ENCODE peak calls at places on chromosomes 3 and 15, in six cellular contexts. O is cardiac muscle cell, X is MCF 10A, V is adrenal gland, F is upper lobe of left lung, K is A673. Y is an unnamed sample.

GRCh38 chr3:70832035-70832795 is 519.8 kb upstream of the MDFIC2 start:
- DNase-seq in O (peak; percentile 88), X (peak; percentile 81), V (peak; percentile 52), F (no peak), K (no peak), Y (no peak)

GRCh38 chr15:98321916-98322315 is 326.4 kb upstream of the IGF1R start:
- DNase-seq in O (no peak), X (peak; percentile 77), V (no peak), F (no peak), K (peak; percentile 93), Y (no peak)

GRCh38 chr15:72345280-72345679 is 25.3 kb upstream of the CELF6 start:
- DNase-seq in O (no peak), X (no peak), V (no peak), F (no peak), K (no peak), Y (no peak)

GRCh38 chr3:45042162-45042561 is 16.1 kb downstream of the CLEC3B start:
- DNase-seq in O (no peak), X (no peak), V (no peak), F (no peak), K (no peak), Y (no peak)

GRCh38 chr3:139835830-139836655 is 98.9 kb upstream of the CLSTN2 start:
- DNase-seq in O (no peak), X (no peak), V (no peak), F (no peak), K (no peak), Y (no peak)

GRCh38 chr15:88232771-88233170 is 23.8 kb downstream of the NTRK3 start:
- DNase-seq in O (no peak), X (no peak), V (no peak), F (no peak), K (no peak), Y (no peak)

GRCh38 chr3:158918008-158918407 is 116.2 kb downstream of the MFSD1 start:
- DNase-seq in O (peak; percentile 69), X (peak; percentile 70), V (peak; percentile 48), F (no peak), K (peak; percentile 73), Y (no peak)

GRCh38 chr15:91919014-91919534 is 65.6 kb downstream of the SLCO3A1 start:
- DNase-seq in O (no peak), X (no peak), V (no peak), F (no peak), K (no peak), Y (no peak)

GRCh38 chr15:39976291-39977274 is 42.7 kb downstream of the EIF2AK4 start:
- DNase-seq in O (peak; percentile 64), X (no peak), V (peak; percentile 87), F (peak; percentile 92), K (peak; percentile 84), Y (peak; percentile 21)

GRCh38 chr3:117488983-117489382 is 779.4 kb downstream of the TUSC7 start:
- DNase-seq in O (no peak), X (no peak), V (no peak), F (no peak), K (no peak), Y (no peak)

GRCh38 chr3:101865751-101866509 is 16.6 kb downstream of the NFKBIZ start:
- DNase-seq in O (peak; percentile 9), X (no peak), V (no peak), F (no peak), K (no peak), Y (no peak)

GRCh38 chr3:86787091-86787490 is 203.9 kb downstream of the VGLL3 start:
- DNase-seq in O (peak; percentile 53), X (peak; percentile 18), V (no peak), F (no peak), K (no peak), Y (no peak)

GRCh38 chr3:44506961-44507360 is 29.5 kb upstream of the ZNF445 start:
- DNase-seq in O (no peak), X (no peak), V (no peak), F (no peak), K (no peak), Y (no peak)

GRCh38 chr3:143122089-143122430 is 2.5 kb downstream of the CHST2 start:
- DNase-seq in O (no peak), X (no peak), V (no peak), F (peak; percentile 69), K (no peak), Y (no peak)

GRCh38 chr3:157136647-157137387 is 23.1 kb downstream of the CCNL1 start:
- DNase-seq in O (peak; percentile 72), X (peak; percentile 35), V (peak; percentile 54), F (no peak), K (no peak), Y (no peak)

GRCh38 chr3:169618894-169619792 is 44.4 kb downstream of the MECOM start:
- DNase-seq in O (no peak), X (no peak), V (no peak), F (peak; percentile 59), K (no peak), Y (no peak)

GRCh38 chr15:63387741-63388468 is 6.3 kb upstream of the CA12 start:
- DNase-seq in O (no peak), X (no peak), V (no peak), F (no peak), K (no peak), Y (no peak)

GRCh38 chr3:52311567-52312119 is 4.5 kb upstream of the DNAH1 start:
- DNase-seq in O (no peak), X (no peak), V (no peak), F (peak; percentile 60), K (no peak), Y (no peak)

GRCh38 chr15:42062284-42062806 is 32.0 kb downstream of the PLA2G4D start:
- DNase-seq in O (no peak), X (no peak), V (no peak), F (no peak), K (no peak), Y (no peak)

GRCh38 chr15:42143356-42143755 is 13.1 kb downstream of the PLA2G4F start:
- DNase-seq in O (no peak), X (no peak), V (no peak), F (no peak), K (no peak), Y (no peak)

GRCh38 chr3:2543247-2543646 is 444.6 kb downstream of the CNTN4 start:
- DNase-seq in O (no peak), X (no peak), V (no peak), F (no peak), K (no peak), Y (no peak)

GRCh38 chr15:74365619-74366445 is 1.6 kb downstream of the CYP11A1 start:
- DNase-seq in O (peak; percentile 86), X (no peak), V (peak; percentile 82), F (peak; percentile 91), K (no peak), Y (no peak)

GRCh38 chr15:41746802-41747201 is 27.5 kb upstream of the MAPKBP1 start:
- DNase-seq in O (no peak), X (peak; percentile 13), V (no peak), F (no peak), K (peak; percentile 3), Y (no peak)

GRCh38 chr15:77528968-77529319 is 103.8 kb downstream of the LINGO1 start:
- DNase-seq in O (no peak), X (no peak), V (no peak), F (no peak), K (no peak), Y (no peak)

GRCh38 chr3:119783255-119783654 is 1.4 kb downstream of the NR1I2 start:
- DNase-seq in O (peak; percentile 5), X (no peak), V (no peak), F (no peak), K (no peak), Y (no peak)

GRCh38 chr15:93020976-93021772 is 67.8 kb downstream of the RGMA start:
- DNase-seq in O (no peak), X (no peak), V (no peak), F (no peak), K (no peak), Y (no peak)

GRCh38 chr15:93019971-93020370 is 69.0 kb downstream of the RGMA start:
- DNase-seq in O (no peak), X (no peak), V (no peak), F (no peak), K (no peak), Y (no peak)

GRCh38 chr15:93019091-93019490 is 69.9 kb downstream of the RGMA start:
- DNase-seq in O (no peak), X (no peak), V (no peak), F (no peak), K (no peak), Y (no peak)

GRCh38 chr15:93017521-93017920 is 71.5 kb downstream of the RGMA start:
- DNase-seq in O (peak; percentile 61), X (no peak), V (no peak), F (no peak), K (no peak), Y (no peak)

DNA sequence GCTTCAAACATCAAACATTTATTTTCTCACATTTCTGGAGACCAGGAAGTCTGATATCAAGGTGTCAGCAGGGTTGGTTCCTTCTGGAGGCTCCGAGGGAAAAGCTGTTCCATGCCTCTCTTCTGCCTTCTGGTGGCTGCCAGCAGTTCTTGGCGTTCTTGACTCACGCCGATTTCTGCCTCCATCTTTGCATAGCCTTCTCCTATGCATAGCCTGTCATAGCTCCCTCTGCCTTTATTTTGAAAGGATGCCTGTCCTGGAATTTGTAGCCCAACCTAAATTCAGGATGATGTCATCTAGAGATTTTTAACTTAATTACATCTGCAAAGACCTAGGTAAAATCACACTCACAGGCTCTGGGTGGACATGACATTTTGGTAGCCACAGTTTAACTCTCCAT is 70.4 kb downstream of the RGMA start:
- DNase-seq in O (peak; percentile 26), X (no peak), V (no peak), F (no peak), K (peak; percentile 33), Y (no peak)
- TF ChIP-seq CTCF in O (peak; percentile 30), X (no peak), V (no peak), F (no peak), K (peak; percentile 38), Y (no peak)

GRCh38 chr3:46934067-46934466 is 42.5 kb downstream of the CCDC12 start:
- DNase-seq in O (no peak), X (no peak), V (peak; percentile 57), F (no peak), K (no peak), Y (no peak)

GRCh38 chr3:46935989-46936620 is 40.4 kb downstream of the CCDC12 start:
- DNase-seq in O (peak; percentile 24), X (no peak), V (peak; percentile 19), F (no peak), K (no peak), Y (no peak)

GRCh38 chr3:46936733-46937250 is 39.8 kb downstream of the CCDC12 start:
- DNase-seq in O (no peak), X (no peak), V (peak; percentile 65), F (no peak), K (no peak), Y (no peak)

GRCh38 chr3:46934508-46935167 is 41.9 kb downstream of the CCDC12 start:
- DNase-seq in O (peak; percentile 70), X (peak; percentile 67), V (peak; percentile 71), F (no peak), K (no peak), Y (no peak)

GRCh38 chr3:46935168-46935858 is 41.2 kb downstream of the CCDC12 start:
- DNase-seq in O (peak; percentile 98), X (peak; percentile 92), V (peak; percentile 99), F (no peak), K (peak; percentile 75), Y (no peak)
- TF ChIP-seq CTCF in O (peak; percentile 83), X (peak; percentile 42), V (peak; percentile 20), F (peak; percentile 43), K (peak; percentile 17), Y (no peak)

GRCh38 chr3:10169000-10169496 is 4.3 kb downstream of the IRAK2 start:
- DNase-seq in O (no peak), X (no peak), V (no peak), F (no peak), K (no peak), Y (no peak)
- TF ChIP-seq CTCF in O (peak; percentile 18), X (no peak), V (no peak), F (no peak), K (peak; percentile 33), Y (no peak)

GRCh38 chr15:67869700-67870099 is 29.9 kb upstream of the RNU6-1 start:
- DNase-seq in O (no peak), X (no peak), V (no peak), F (no peak), K (no peak), Y (no peak)
- TF ChIP-seq CTCF in O (no peak), X (no peak), V (no peak), F (no peak), K (no peak), Y (no peak)